ENCODE peak calls at places on chromosomes 7 and 10, in nine cellular contexts. K, J, M, S, P, Z, G, W and U are unnamed samples. For H3K4me1, the result is how much of the 10 kb centered on the place peaks cover.

GRCh38 chr10:62761115-62761514 is 43.4 kb upstream of the ADO start:
- DNase-seq in S (no peak), Z (no peak), W (no peak), J (peak), M (no peak), P (no peak), G (no peak), K (no peak), U (no peak)

GRCh38 chr7:92723205-92723604 is 113.2 kb downstream of the CDK6 start:
- DNase-seq in Z (no peak), P (no peak), G (no peak), S (no peak), J (no peak), W (no peak), K (no peak), M (no peak), U (no peak)

GRCh38 chr10:124520553-124521428 is 59.2 kb downstream of the LHPP start:
- DNase-seq in G (no peak), S (no peak), K (no peak), M (no peak), Z (no peak), J (no peak), P (no peak), W (no peak), U (no peak)

GRCh38 chr10:36621346-36621745 is 504.1 kb upstream of the ANKRD30A start:
- DNase-seq in J (no peak), Z (no peak), M (no peak), G (no peak), K (no peak), P (no peak), W (no peak), S (no peak), U (no peak)

GRCh38 chr10:120978589-120979252 is 127.6 kb downstream of the WDR11 start:
- DNase-seq in W (no peak), J (peak), P (no peak), S (peak), Z (no peak), K (no peak), G (no peak), M (peak), U (no peak)

GRCh38 chr10:33421789-33422188 is 87.3 kb upstream of the NRP1 start:
- DNase-seq in G (no peak), M (no peak), J (peak), P (no peak), S (peak), Z (peak), K (no peak), W (peak), U (peak)

GRCh38 chr10:133335238-133336122 is 1.2 kb downstream of the CALY start:
- DNase-seq in G (no peak), K (peak), J (peak), P (peak), Z (no peak), S (no peak), W (no peak), M (peak), U (peak)

GRCh38 chr7:44108768-44109750 is 4.9 kb downstream of the AEBP1 start:
- DNase-seq in P (no peak), M (peak), G (no peak), S (no peak), W (no peak), Z (no peak), J (no peak), K (no peak), U (no peak)

GRCh38 chr7:2657208-2657607 is 25.4 kb downstream of the TTYH3 start:
- DNase-seq in M (no peak), S (no peak), W (no peak), P (no peak), G (no peak), K (no peak), Z (no peak), J (no peak), U (no peak)
- TF ChIP-seq CTCF in M (no peak), S (no peak), W (no peak), P (no peak), G (no peak), K (no peak), Z (no peak), J (no peak), U (no peak)

GRCh38 chr7:127391591-127392181 is 822 bp downstream of the ZNF800 start:
- DNase-seq in S (no peak), Z (peak), M (peak), K (peak), G (peak), P (peak), J (peak), W (no peak), U (peak)
- H3K4me1 ChIP-seq in S (under half), Z (under half), M (under half), K (under half), G (under half), P (under half), J (under half), W (under half), U (under half)

GRCh38 chr7:105003875-105004510 is 10.0 kb upstream of the KMT2E start:
- DNase-seq in P (no peak), M (no peak), W (no peak), G (no peak), S (no peak), J (no peak), Z (no peak), K (no peak), U (no peak)

GRCh38 chr7:105007298-105007697 is 6.7 kb upstream of the KMT2E start:
- DNase-seq in W (no peak), S (no peak), G (no peak), M (no peak), J (no peak), P (no peak), K (no peak), Z (no peak), U (no peak)

GRCh38 chr7:105009667-105010537 is 4.1 kb upstream of the KMT2E start:
- DNase-seq in K (no peak), W (no peak), M (no peak), J (no peak), P (no peak), G (no peak), S (no peak), Z (no peak), U (no peak)

GRCh38 chr7:105003275-105003674 is 10.7 kb upstream of the KMT2E start:
- DNase-seq in S (peak), K (peak), W (peak), Z (peak), M (no peak), P (peak), G (no peak), J (peak), U (peak)

GRCh38 chr7:105006367-105007139 is 7.5 kb upstream of the KMT2E start:
- DNase-seq in P (peak), K (no peak), J (peak), Z (peak), G (no peak), S (no peak), M (peak), W (no peak), U (peak)
- TF ChIP-seq CTCF in P (no peak), K (no peak), J (no peak), Z (no peak), G (no peak), S (no peak), M (no peak), W (no peak), U (no peak)

DNA sequence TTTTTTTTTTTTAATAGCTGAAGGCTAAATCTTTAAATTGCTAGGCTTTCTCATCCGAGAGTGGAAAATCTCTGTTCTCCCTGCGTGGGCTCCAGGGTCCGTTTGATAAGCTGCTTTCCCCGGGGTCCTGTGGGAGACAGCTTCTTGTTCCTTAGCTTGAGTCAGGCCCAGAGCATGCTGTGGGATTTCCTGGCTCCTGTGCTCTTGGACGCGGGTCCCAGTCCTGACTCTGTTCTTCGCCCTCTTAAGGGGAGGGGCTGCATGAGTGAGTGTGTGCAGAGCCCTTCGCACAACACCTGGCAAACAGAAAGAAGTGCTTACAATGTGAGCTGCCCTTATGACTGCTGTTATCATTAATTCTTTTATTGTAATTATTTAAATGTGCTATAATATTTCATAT is 133.5 kb downstream of the TACC2 start:
- DNase-seq in J (no peak), Z (no peak), G (no peak), K (no peak), S (no peak), P (no peak), M (no peak), W (no peak), U (no peak)
- H3K4me1 ChIP-seq in J (under half), Z (under half), G (under half), K (under half), S (under half), P (under half), M (under half), W (under half), U (under half)

DNA sequence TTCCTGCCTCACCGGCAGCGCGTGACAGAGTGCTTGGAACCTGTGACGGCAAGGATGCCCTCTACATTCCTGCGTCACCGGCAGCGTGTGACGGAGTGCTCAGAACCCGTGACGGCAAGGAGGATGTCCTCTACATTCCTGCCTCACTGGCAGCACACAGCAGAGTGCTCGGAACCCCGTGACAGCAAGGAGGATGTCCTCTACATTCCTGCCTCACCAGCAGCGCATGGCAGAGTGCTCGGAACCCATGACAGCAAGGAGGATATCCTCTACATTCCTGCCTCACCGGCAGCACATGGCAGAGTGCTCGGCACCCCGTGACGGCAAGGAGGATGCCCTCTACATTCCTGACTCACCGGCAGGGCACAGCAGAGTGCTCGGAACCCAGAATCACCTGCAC is 231.0 kb downstream of the DIP2C start:
- DNase-seq in W (no peak), J (no peak), M (no peak), Z (no peak), K (no peak), G (no peak), P (peak), S (no peak), U (no peak)
- TF ChIP-seq CTCF in W (no peak), J (no peak), M (no peak), Z (no peak), K (no peak), G (no peak), P (no peak), S (no peak), U (no peak)

DNA sequence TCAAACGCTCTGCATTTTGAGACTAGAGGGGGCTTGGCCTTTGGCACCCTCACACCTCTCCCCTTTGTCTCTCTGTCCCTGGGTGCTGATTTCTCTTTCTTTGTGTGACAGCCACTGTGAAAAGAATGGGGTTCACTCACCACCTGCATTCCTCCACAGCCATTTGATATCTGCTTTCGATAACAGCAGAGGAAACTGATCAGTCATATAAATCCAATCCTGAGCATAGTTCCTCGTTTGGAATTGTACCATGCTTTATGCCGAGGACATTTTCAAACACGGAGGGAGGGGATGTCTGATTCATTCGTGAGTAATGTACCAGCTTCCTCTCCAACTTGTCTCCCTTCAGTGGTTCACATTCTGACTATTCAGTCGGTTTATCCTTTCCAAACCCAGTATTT is 15.8 kb downstream of the MET start:
- DNase-seq in M (no peak), P (no peak), W (no peak), Z (peak), S (no peak), K (no peak), G (no peak), J (peak), U (no peak)
- H3K4me1 ChIP-seq in M (under half), P (under half), W (under half), Z (half or more), S (under half), K (under half), G (under half), J (under half), U (under half)

DNA sequence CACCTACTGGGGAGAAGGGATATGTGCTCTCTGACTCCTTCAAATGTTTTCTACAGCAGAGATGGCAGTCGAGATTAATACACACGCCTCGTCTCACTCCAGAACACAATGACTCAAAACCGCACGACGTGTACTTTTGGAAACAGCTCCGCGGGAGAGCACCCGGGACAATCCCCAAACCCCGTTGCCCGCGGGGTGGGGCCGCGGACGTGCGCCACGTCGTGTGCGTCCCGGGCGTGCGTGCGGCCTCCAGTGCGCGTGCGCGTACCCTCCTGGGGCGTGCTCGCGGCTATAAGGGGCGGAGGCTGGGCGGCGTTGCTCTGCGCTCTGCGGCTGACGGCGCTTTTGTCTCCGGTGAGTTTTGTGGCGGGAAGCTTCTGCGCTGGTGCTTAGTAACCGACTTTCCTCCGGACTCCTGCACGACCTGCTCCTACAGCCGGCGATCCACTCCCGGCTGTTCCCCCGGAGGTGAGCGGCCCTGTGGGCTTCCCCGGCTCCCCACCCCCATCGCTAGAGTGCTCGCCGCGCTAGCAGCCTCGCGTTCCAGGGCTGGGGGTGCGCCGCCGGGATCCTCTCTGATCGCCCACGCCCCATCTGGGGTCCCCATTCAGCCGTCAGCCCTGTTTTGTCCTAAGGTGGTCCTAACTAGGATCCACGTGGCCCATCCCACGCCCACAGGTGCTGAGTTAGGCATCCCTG is at the start of gene HILPDA:
- DNase-seq in G (peak), M (peak), W (peak), P (peak), Z (peak), S (peak), K (peak), J (peak), U (peak)
- TF ChIP-seq CTCF in G (no peak), M (no peak), W (no peak), P (no peak), Z (no peak), S (no peak), K (no peak), J (no peak), U (no peak)